ENCODE peak calls at places on chromosomes 2 and 18, in four cellular contexts. J is glutamatergic neuron, M is astrocyte, T is tibial nerve. D is an unnamed sample.

GRCh38 chr2:190717306-190717705 is 68.4 kb downstream of the NAB1 start:
- DNase-seq in J (no peak), M (no peak), T (no peak), D (no peak)

GRCh38 chr2:95389256-95390119 is 13.0 kb upstream of the FAHD2A start:
- DNase-seq in J (peak; percentile 83), M (peak; percentile 17), T (peak; percentile 50), D (peak; percentile 77)

GRCh38 chr2:197675711-197676188 is 363 bp upstream of the RFTN2 start:
- DNase-seq in J (no peak), M (peak; percentile 80), T (peak; percentile 22), D (peak; percentile 39)

GRCh38 chr2:21860913-21861312 is 737.1 kb downstream of the TDRD15 start:
- DNase-seq in J (no peak), M (no peak), T (no peak), D (no peak)

GRCh38 chr2:190535119-190535439 is 557 bp upstream of the NEMP2 start:
- DNase-seq in J (no peak), M (no peak), T (no peak), D (no peak)

GRCh38 chr2:166365803-166366420 is 9.8 kb downstream of the SCN9A start:
- DNase-seq in J (no peak), M (peak; percentile 50), T (no peak), D (no peak)

GRCh38 chr2:149490296-149490695 is 97.3 kb downstream of the MMADHC start:
- DNase-seq in J (no peak), M (peak; percentile 23), T (no peak), D (no peak)

GRCh38 chr2:219168932-219169331 is 897 bp downstream of the SLC23A3 start:
- DNase-seq in J (no peak), M (no peak), T (no peak), D (no peak)

GRCh38 chr2:188369365-188369764 is 77.7 kb downstream of the GULP1 start:
- DNase-seq in J (no peak), M (peak; percentile 29), T (peak; percentile 9), D (peak; percentile 8)

GRCh38 chr2:162477011-162477410 is 133.1 kb downstream of the GCA start:
- DNase-seq in J (no peak), M (peak; percentile 49), T (no peak), D (no peak)

GRCh38 chr2:186486651-186487647 is 889 bp downstream of the ZC3H15 start:
- DNase-seq in J (no peak), M (peak; percentile 16), T (no peak), D (no peak)

GRCh38 chr2:241496904-241497877 is 11.2 kb downstream of the STK25 start:
- DNase-seq in J (no peak), M (no peak), T (no peak), D (no peak)

GRCh38 chr2:141968377-141968920 is 162.4 kb downstream of the LRP1B start:
- DNase-seq in J (no peak), M (peak; percentile 59), T (no peak), D (no peak)

GRCh38 chr2:78065366-78065765 is 543.2 kb upstream of the LRRTM4 start:
- DNase-seq in J (no peak), M (no peak), T (no peak), D (no peak)

GRCh38 chr2:216287251-216287650 is 85.0 kb downstream of the MARCHF4 start:
- DNase-seq in J (peak; percentile 16), M (no peak), T (no peak), D (no peak)

GRCh38 chr2:74440005-74440377 is 1.7 kb downstream of the RTKN start:
- DNase-seq in J (no peak), M (no peak), T (peak; percentile 68), D (peak; percentile 64)

GRCh38 chr2:9235388-9236344 is 29.1 kb downstream of the ASAP2 start:
- DNase-seq in J (no peak), M (peak; percentile 74), T (no peak), D (peak; percentile 22)

GRCh38 chr18:24678626-24679025 is 218.2 kb downstream of the HRH4 start:
- DNase-seq in J (no peak), M (no peak), T (no peak), D (no peak)

GRCh38 chr18:8081872-8082553 is 514.9 kb downstream of the PTPRM start:
- DNase-seq in J (no peak), M (no peak), T (no peak), D (no peak)

GRCh38 chr2:19488009-19488691 is 129.7 kb upstream of the OSR1 start:
- DNase-seq in J (no peak), M (peak; percentile 50), T (no peak), D (no peak)

GRCh38 chr2:138244400-138245001 is 257.1 kb upstream of the SPOPL start:
- DNase-seq in J (no peak), M (no peak), T (no peak), D (no peak)

GRCh38 chr18:58418361-58418760 is 210.5 kb downstream of the ALPK2 start:
- DNase-seq in J (no peak), M (no peak), T (no peak), D (no peak)

GRCh38 chr2:24400207-24400907 is 40.0 kb upstream of the ITSN2 start:
- DNase-seq in J (no peak), M (no peak), T (no peak), D (no peak)

GRCh38 chr2:177551989-177552413 is 159.4 kb downstream of the AGPS start:
- DNase-seq in J (no peak), M (no peak), T (peak; percentile 17), D (no peak)

GRCh38 chr2:62774555-62775366 is 69.2 kb downstream of the EHBP1 start:
- DNase-seq in J (no peak), M (peak; percentile 61), T (peak; percentile 74), D (no peak)

GRCh38 chr2:118989481-118989880 is 47.5 kb downstream of the MARCO start:
- DNase-seq in J (no peak), M (no peak), T (no peak), D (no peak)

GRCh38 chr2:46447649-46448048 is 31.7 kb upstream of the TMEM247 start:
- DNase-seq in J (no peak), M (no peak), T (no peak), D (no peak)

GRCh38 chr2:235596272-235596671 is 102.4 kb downstream of the AGAP1 start:
- DNase-seq in J (no peak), M (no peak), T (no peak), D (no peak)

GRCh38 chr2:57760448-57760847 is 286.2 kb upstream of the VRK2 start:
- DNase-seq in J (no peak), M (no peak), T (no peak), D (no peak)

GRCh38 chr2:206361407-206362045 is 81.8 kb upstream of the ADAM23 start:
- DNase-seq in J (no peak), M (no peak), T (no peak), D (no peak)

GRCh38 chr18:12652861-12653401 is 5.0 kb downstream of the SPIRE1 start:
- DNase-seq in J (no peak), M (no peak), T (no peak), D (no peak)

GRCh38 chr2:146661494-146662096 is 1183.2 kb upstream of the ACVR2A start:
- DNase-seq in J (no peak), M (peak; percentile 36), T (no peak), D (no peak)
- TF ChIP-seq CTCF in J (peak; percentile 50), M (peak; percentile 79), T (no peak), D (peak; percentile 79)

DNA sequence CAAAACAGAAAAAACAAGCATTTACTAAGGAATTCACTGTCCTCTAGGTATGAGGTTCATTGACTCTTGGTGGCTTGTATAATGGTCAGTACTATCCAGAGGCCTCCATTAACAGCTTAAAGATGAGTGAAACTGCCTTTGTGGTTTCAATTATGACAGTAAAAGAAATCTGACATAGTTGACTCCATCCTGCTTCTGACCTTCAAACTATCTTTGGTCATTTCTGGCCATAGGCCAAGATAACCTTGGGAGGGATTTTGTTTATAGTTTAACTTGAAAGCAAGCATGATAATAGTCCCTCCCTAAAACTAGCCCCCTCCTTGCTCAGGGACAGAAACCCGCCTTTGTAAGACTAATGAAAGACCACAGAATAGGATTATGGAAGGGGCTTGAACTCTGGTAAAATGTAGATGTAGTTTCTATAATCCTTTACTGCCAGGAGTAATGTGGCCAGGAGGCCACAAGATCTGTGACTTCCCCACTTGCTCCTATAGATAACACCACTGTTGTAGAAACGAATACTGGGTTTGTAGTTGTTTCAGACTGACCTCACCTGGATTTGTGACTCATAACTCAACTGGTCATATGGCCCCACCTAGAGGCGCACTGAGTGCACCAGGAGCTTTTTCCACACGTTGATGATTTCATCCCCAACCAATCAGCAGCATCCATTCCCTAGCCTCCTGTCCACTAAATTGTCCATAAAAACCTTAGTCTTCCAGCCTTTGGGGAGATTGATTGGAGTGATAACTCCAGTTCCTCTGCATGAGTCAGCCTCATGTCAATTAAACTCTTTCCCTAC is 8.6 kb upstream of the PLEKHM3 start:
- DNase-seq in J (no peak), M (peak; percentile 35), T (no peak), D (no peak)
- TF ChIP-seq CTCF in J (no peak), M (no peak), T (no peak), D (no peak)

DNA sequence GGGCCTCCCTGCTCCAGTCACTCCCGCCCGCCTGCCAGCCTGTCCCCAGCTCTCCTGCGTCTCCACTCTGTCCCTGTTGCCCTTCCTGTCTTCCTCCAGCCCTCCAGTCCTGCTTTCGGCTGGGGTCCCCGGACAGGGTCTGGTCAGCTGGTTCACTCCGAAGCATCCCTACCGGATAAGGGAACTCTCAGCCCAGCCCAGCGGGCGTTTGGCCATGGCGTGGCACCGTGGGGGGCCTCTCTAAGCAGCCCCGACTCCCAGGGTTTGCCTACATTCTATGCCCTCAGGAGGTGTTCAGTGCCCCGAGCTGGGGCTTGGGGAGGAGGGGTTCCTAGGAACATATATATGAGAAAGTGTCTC is 183.0 kb upstream of the HAAO start:
- DNase-seq in J (no peak), M (no peak), T (no peak), D (no peak)
- TF ChIP-seq CTCF in J (peak; percentile 30), M (no peak), T (peak; percentile 4), D (no peak)

GRCh38 chr2:106864051-106864450 is 21.9 kb downstream of the ST6GAL2 start:
- DNase-seq in J (no peak), M (no peak), T (no peak), D (no peak)

GRCh38 chr2:106866636-106867035 is 19.3 kb downstream of the ST6GAL2 start:
- DNase-seq in J (no peak), M (no peak), T (no peak), D (no peak)

GRCh38 chr2:106867231-106867943 is 18.6 kb downstream of the ST6GAL2 start:
- DNase-seq in J (no peak), M (no peak), T (no peak), D (no peak)

GRCh38 chr2:106859498-106859897 is 26.5 kb downstream of the ST6GAL2 start:
- DNase-seq in J (no peak), M (no peak), T (no peak), D (no peak)

DNA sequence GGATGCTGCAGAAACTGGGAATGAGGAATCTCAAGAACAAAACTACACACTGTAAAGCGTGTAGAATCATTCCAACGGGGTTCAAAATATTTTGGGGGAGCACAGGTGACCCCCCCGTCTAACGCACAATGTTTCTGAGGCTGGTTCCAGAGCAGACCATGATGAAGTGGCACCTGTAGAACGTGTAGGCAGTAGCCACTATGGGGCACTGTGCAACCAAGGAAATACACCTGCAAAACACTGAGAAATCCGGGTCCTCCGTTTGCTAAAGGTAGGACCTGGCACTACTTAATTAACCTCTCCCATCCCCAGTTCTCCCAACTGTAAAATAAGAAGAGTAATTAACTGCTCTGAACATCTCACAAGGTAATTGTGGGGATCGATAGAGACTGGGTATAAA is 22.6 kb downstream of the ST6GAL2 start:
- DNase-seq in J (no peak), M (no peak), T (no peak), D (no peak)
- TF ChIP-seq CTCF in J (no peak), M (peak; percentile 20), T (no peak), D (no peak)

GRCh38 chr2:152743004-152743403 is 24.6 kb downstream of the ARL6IP6 start:
- DNase-seq in J (no peak), M (no peak), T (no peak), D (no peak)

GRCh38 chr2:152738438-152738837 is 20.0 kb downstream of the ARL6IP6 start:
- DNase-seq in J (no peak), M (no peak), T (no peak), D (no peak)

GRCh38 chr2:152740743-152741328 is 22.4 kb downstream of the ARL6IP6 start:
- DNase-seq in J (no peak), M (peak; percentile 30), T (no peak), D (no peak)
- TF ChIP-seq CTCF in J (peak; percentile 75), M (peak; percentile 82), T (peak; percentile 77), D (peak; percentile 60)

D was measured in nephron progenitor cell.